ENCODE peak calls at places on chromosomes 4 and X, in nine cellular contexts. E is psoas muscle; L is right atrium auricular region; X is WTC11; N is left lung; B is upper lobe of right lung; K is sigmoid colon; O is activated CD8-positive, alpha-beta T cell treated with anti-CD3 and anti-CD28 coated beads for 36 hours; Z is lower leg skin. W is an unnamed sample.

GRCh38 chr4:148207074-148207473 is 235.1 kb downstream of the NR3C2 start:
- DNase-seq in E (no peak), L (no peak), X (no peak), N (no peak), B (no peak), K (no peak), O (no peak), Z (no peak), W (no peak)

GRCh38 chr4:73869130-73870055 is at the start of gene CXCL1:
- DNase-seq in E (peak; percentile 61), L (no peak), X (peak; percentile 62), N (peak; percentile 50), B (peak; percentile 76), K (peak; percentile 71), O (no peak), Z (no peak), W (no peak)

GRCh38 chrX:28591542-28591941 is 4.3 kb downstream of the IL1RAPL1 start:
- DNase-seq in E (no peak), L (no peak), X (no peak), N (no peak), B (no peak), K (no peak), O (no peak), Z (no peak), W (no peak)

GRCh38 chr4:183262776-183263100 is 57.3 kb downstream of the CLDN22 start:
- DNase-seq in E (no peak), L (no peak), X (no peak), N (no peak), B (no peak), K (no peak), O (no peak), Z (no peak), W (no peak)

GRCh38 chr4:148447672-148448071 is 5.5 kb upstream of the NR3C2 start:
- DNase-seq in E (no peak), L (no peak), X (no peak), N (no peak), B (no peak), K (no peak), O (peak; percentile 48), Z (no peak), W (no peak)

GRCh38 chr4:119240568-119240967 is 28.1 kb downstream of the USP53 start:
- DNase-seq in E (no peak), L (no peak), X (no peak), N (no peak), B (no peak), K (no peak), O (no peak), Z (no peak), W (no peak)

GRCh38 chrX:27307546-27307945 is 155.6 kb downstream of the PPP4R3C start:
- DNase-seq in E (no peak), L (no peak), X (no peak), N (no peak), B (no peak), K (no peak), O (no peak), Z (no peak), W (no peak)

GRCh38 chr4:128615197-128615596 is 194.3 kb upstream of the JADE1 start:
- DNase-seq in E (no peak), L (no peak), X (no peak), N (no peak), B (no peak), K (no peak), O (no peak), Z (no peak), W (no peak)

GRCh38 chr4:122341906-122342305 is 36.9 kb upstream of the ADAD1 start:
- DNase-seq in E (peak; percentile 35), L (no peak), X (no peak), N (no peak), B (no peak), K (no peak), O (no peak), Z (no peak), W (peak; percentile 88)

GRCh38 chr4:151176711-151177110 is 77.3 kb downstream of the RPS3A start:
- DNase-seq in E (no peak), L (no peak), X (no peak), N (no peak), B (no peak), K (no peak), O (no peak), Z (no peak), W (no peak)

GRCh38 chr4:93960916-93961315 is 132.4 kb downstream of the ATOH1 start:
- DNase-seq in E (no peak), L (no peak), X (no peak), N (no peak), B (no peak), K (no peak), O (no peak), Z (no peak), W (no peak)

GRCh38 chr4:48665555-48666186 is 114.4 kb downstream of the FRYL start:
- DNase-seq in E (no peak), L (no peak), X (no peak), N (no peak), B (no peak), K (no peak), O (no peak), Z (no peak), W (no peak)

GRCh38 chrX:71144651-71145050 is at the start of gene NLGN3:
- DNase-seq in E (no peak), L (no peak), X (peak; percentile 49), N (no peak), B (no peak), K (no peak), O (no peak), Z (no peak), W (no peak)

GRCh38 chr4:8235224-8235623 is 34.3 kb upstream of the HTRA3 start:
- DNase-seq in E (no peak), L (no peak), X (no peak), N (no peak), B (no peak), K (no peak), O (no peak), Z (no peak), W (no peak)

GRCh38 chr4:94813221-94813620 is 55.5 kb downstream of the BMPR1B start:
- DNase-seq in E (no peak), L (no peak), X (no peak), N (no peak), B (no peak), K (no peak), O (no peak), Z (no peak), W (no peak)

GRCh38 chr4:172143605-172144314 is 330.6 kb downstream of the GALNTL6 start:
- DNase-seq in E (no peak), L (no peak), X (no peak), N (no peak), B (no peak), K (no peak), O (no peak), Z (no peak), W (no peak)

GRCh38 chr4:1584498-1584897 is 99.6 kb downstream of the FAM53A start:
- DNase-seq in E (peak; percentile 34), L (no peak), X (peak; percentile 8), N (no peak), B (peak; percentile 32), K (peak; percentile 53), O (no peak), Z (no peak), W (no peak)

GRCh38 chr4:108592674-108592986 is 27.7 kb upstream of the RPL34 start:
- DNase-seq in E (no peak), L (no peak), X (no peak), N (no peak), B (no peak), K (no peak), O (no peak), Z (no peak), W (no peak)

DNA sequence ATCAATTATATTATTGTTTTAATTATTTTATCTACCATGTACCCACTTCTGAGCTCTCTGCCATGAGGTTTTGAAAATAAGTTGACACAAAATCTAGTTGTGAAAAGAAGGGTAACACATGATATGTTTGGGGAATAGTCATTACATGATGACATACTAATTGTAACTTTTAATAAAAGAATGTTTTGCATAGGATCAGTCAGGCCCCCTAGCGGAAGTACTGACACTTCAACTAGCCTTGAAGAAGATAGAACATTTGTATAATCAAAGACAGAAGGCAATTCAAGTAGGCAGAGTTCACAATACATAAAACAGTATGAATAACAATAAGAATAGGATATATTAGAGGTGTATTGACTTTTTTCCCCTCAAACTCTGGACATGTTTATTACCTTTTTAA is 1191.0 kb upstream of the AGA start:
- DNase-seq in E (no peak), L (no peak), X (no peak), N (no peak), B (no peak), K (no peak), O (no peak), Z (no peak), W (no peak)
- TF ChIP-seq CTCF in E (no peak), L (no peak), X (no peak), N (no peak), B (no peak), K (no peak), O (no peak), Z (no peak), W (peak; percentile 15)

GRCh38 chrX:63466690-63467089 is 115.6 kb upstream of the SPIN4 start:
- DNase-seq in E (no peak), L (no peak), X (no peak), N (no peak), B (no peak), K (no peak), O (no peak), Z (no peak), W (no peak)
- TF ChIP-seq CTCF in E (no peak), L (no peak), X (no peak), N (no peak), B (no peak), K (no peak), O (no peak), Z (no peak), W (no peak)

GRCh38 chr4:125280892-125281403 is 33.8 kb upstream of the FAT4 start:
- DNase-seq in E (peak; percentile 39), L (no peak), X (peak; percentile 11), N (no peak), B (peak; percentile 52), K (no peak), O (no peak), Z (no peak), W (no peak)

GRCh38 chr4:125277827-125278226 is 36.9 kb upstream of the FAT4 start:
- DNase-seq in E (no peak), L (no peak), X (no peak), N (no peak), B (no peak), K (no peak), O (no peak), Z (no peak), W (no peak)

GRCh38 chr4:125283702-125284279 is 31.0 kb upstream of the FAT4 start:
- DNase-seq in E (no peak), L (no peak), X (no peak), N (no peak), B (no peak), K (no peak), O (no peak), Z (no peak), W (peak; percentile 66)
- TF ChIP-seq CTCF in E (peak; percentile 57), L (peak; percentile 29), X (peak; percentile 37), N (peak; percentile 24), B (peak; percentile 62), K (peak; percentile 54), O (peak; percentile 71), Z (no peak), W (peak; percentile 38)

DNA sequence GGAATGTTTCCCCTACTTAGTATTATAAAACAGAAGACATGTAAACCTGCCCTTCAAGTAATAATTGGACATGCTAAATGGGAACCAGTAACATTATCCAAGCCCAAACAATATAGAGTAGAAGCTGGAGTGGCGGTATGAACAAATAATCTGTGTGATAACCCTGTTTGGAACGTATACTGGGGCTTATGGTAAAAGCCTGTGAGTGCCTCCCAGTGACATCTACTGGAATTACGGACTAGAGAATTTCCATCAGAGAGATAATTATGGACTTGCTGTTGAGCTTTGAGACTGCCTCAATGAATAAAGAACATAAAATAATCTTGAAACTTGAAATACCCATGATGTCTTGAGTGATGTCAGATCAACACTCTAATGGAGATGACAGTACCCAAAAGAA is 406.3 kb upstream of the GRIA3 start:
- DNase-seq in E (no peak), L (no peak), X (no peak), N (no peak), B (no peak), K (no peak), O (no peak), Z (no peak), W (peak; percentile 0)
- TF ChIP-seq CTCF in E (no peak), L (no peak), X (no peak), N (no peak), B (no peak), K (no peak), O (no peak), Z (no peak), W (no peak)